ENCODE peak calls at places on chromosomes 16 and 17, in five cellular contexts. S is heart left ventricle, M is MM.1S, V is stomach, J is substantia nigra. G is an unnamed sample.

GRCh38 chr17:80067393-80067986 is 31.0 kb downstream of the CCDC40 start:
- DNase-seq in J (no peak), V (no peak), S (no peak), M (no peak), G (no peak)

GRCh38 chr17:68428498-68429172 is 28.7 kb downstream of the WIPI1 start:
- DNase-seq in S (no peak), M (no peak), V (no peak), J (no peak), G (no peak)

GRCh38 chr16:4245400-4245799 is 3.5 kb upstream of the SRL start:
- DNase-seq in J (no peak), V (no peak), S (no peak), M (no peak), G (no peak)

GRCh38 chr17:78883090-78883532 is 19.9 kb downstream of the CEP295NL start:
- DNase-seq in J (peak), M (no peak), S (peak), V (peak), G (peak)

GRCh38 chr17:47692895-47693666 is 880 bp upstream of the TBKBP1 start:
- DNase-seq in S (no peak), V (no peak), M (peak), J (no peak), G (no peak)

GRCh38 chr17:73096866-73097265 is 4.4 kb upstream of the SLC39A11 start:
- DNase-seq in V (no peak), M (no peak), S (no peak), J (no peak), G (no peak)

GRCh38 chr16:77539336-77539735 is 104.5 kb upstream of the ADAMTS18 start:
- DNase-seq in V (no peak), J (no peak), M (no peak), S (no peak), G (no peak)

GRCh38 chr17:1793447-1793806 is 31.6 kb downstream of the SERPINF1 start:
- DNase-seq in V (no peak), S (no peak), J (no peak), M (no peak), G (no peak)

GRCh38 chr17:412211-413015 is 59.8 kb upstream of the RPH3AL start:
- DNase-seq in V (peak), M (peak), J (no peak), S (peak), G (no peak)

GRCh38 chr16:82653550-82654511 is 27.1 kb downstream of the CDH13 start:
- DNase-seq in J (no peak), M (peak), S (no peak), V (no peak), G (no peak)

GRCh38 chr16:2514333-2515179 is 804 bp downstream of the ATP6V0C start:
- DNase-seq in V (peak), J (no peak), M (no peak), S (no peak), G (no peak)

GRCh38 chr17:66964083-66964771 is at the start of gene CACNG4:
- DNase-seq in V (no peak), M (no peak), S (no peak), J (no peak), G (no peak)

GRCh38 chr16:57265850-57266530 is 18.5 kb downstream of the PLLP start:
- DNase-seq in S (peak), J (no peak), M (no peak), V (peak), G (peak)
- H3K27ac ChIP-seq in S (peak), J (peak), M (no peak), V (peak), G (peak)

GRCh38 chr16:65547799-65548446 is 426.1 kb upstream of the CDH11 start:
- DNase-seq in J (no peak), V (no peak), M (no peak), S (no peak), G (no peak)

GRCh38 chr16:65543781-65544740 is 422.2 kb upstream of the CDH11 start:
- DNase-seq in S (no peak), V (no peak), M (no peak), J (no peak), G (no peak)

GRCh38 chr16:65546353-65546791 is 424.5 kb upstream of the CDH11 start:
- DNase-seq in M (no peak), J (no peak), S (no peak), V (no peak), G (no peak)

DNA sequence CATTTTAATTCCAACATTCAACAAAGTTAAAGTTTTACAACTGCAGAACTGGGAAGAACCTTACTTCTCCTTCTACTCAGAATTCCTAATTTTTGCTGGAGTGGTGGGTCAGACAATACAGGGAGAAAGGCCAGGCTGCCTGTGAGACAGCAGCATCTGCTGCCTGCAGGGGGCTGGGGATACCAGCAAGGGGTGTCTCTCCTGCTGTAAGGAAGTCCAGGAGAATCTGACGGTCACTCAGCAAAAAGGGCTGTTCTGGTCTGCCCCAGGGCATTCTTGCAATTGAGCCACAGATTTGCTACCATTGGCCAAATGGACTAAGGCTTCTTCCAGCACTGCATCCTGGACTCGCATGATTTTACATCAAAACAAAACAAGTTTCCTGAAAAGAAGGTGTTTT is 426.6 kb upstream of the CDH11 start:
- DNase-seq in S (no peak), J (no peak), V (no peak), M (no peak), G (no peak)
- H3K27ac ChIP-seq in S (no peak), J (no peak), V (no peak), M (no peak), G (no peak)

DNA sequence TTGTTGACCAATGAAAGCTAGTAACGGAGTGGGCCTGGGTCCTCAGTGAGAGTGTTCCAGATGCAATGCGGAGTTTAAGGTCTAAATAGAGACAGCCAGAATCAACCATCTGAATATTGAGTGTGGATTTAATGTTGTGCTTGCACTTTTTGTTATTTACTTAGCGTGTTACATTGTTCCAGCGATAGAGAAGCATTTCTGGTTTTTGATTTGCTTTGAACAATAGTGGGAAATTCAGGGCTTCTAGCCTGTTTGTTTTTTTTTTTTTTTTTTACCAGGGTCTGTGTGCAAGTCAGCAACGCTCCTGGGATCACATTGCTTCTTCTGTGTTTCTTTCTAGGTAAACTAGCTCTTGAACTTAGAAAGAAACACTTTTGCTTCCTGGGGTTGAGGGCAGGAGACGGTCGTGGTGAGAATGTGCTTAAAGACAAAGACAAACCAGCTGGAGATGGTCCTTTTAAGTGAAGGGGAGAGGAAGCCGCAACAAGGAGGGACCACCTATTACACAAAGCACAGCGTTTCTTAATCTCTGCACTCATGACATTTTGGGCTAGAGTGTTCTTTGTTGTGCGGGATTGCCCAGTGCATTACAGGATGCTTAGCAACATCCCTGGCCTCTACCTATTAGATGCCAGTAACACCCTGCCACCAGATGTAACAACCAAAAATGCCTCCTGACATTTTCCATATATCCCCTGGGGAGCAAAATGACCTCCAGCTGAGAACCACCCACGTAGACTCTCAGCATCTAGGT is 119.2 kb downstream of the MAP2K6 start:
- DNase-seq in J (no peak), S (no peak), M (no peak), V (no peak), G (no peak)
- H3K27ac ChIP-seq in J (no peak), S (no peak), M (no peak), V (no peak), G (no peak)

GRCh38 chr17:35614835-35615234 is 27.7 kb downstream of the AP2B1 start:
- DNase-seq in V (no peak), M (no peak), J (no peak), S (no peak), G (no peak)
- H3K27ac ChIP-seq in V (no peak), M (no peak), J (no peak), S (no peak), G (no peak)

DNA sequence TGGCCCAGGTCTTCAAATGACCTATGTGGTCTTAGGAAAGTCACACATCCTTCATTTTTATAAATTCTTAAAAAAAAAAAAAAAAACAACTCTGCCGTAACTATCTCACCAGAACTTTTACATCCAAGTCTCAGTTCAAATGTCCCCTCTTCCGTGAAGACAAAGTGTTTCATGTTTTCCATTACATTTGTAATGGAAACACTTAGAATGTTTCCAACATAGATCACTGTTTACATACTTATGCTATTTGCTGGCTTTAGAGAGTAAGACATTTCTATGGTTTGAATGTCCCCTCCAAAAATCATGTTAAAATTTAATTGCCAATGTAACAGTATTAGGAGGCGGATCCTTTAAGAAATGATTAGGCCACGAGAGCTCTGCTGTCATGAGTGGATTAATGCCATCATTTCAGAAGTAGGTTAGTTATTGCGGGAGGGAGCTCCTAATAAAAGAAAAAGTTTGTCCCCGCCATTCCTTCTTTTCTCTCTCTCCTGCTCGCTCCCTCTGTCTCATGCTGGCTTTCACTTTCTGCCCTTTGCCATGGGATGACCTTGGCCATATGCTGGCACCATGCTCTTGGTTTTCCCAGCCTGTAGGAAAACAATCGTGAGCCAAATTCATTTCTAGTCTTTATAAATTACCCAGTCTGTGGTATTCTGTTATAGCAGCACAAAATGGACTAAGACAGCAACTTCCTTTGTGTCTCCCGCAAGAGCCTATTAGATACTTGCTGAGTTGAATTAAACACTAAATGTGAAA is 887.8 kb upstream of the SOX9 start:
- DNase-seq in J (no peak), S (no peak), V (no peak), M (no peak), G (no peak)
- H3K27ac ChIP-seq in J (no peak), S (no peak), V (no peak), M (no peak), G (no peak)

GRCh38 chr17:75433223-75433622 is 23.2 kb upstream of the TMEM94 start:
- DNase-seq in J (no peak), V (no peak), M (no peak), S (no peak), G (no peak)

GRCh38 chr17:75430159-75430748 is 24.8 kb upstream of the GRB2 start:
- DNase-seq in J (no peak), V (no peak), S (no peak), M (no peak), G (no peak)

GRCh38 chr17:75428775-75429469 is 23.4 kb upstream of the GRB2 start:
- DNase-seq in V (no peak), J (no peak), S (no peak), M (no peak), G (no peak)
- H3K27ac ChIP-seq in V (peak), J (no peak), S (no peak), M (no peak), G (no peak)

GRCh38 chr17:4999429-5000093 is 1.8 kb downstream of the KIF1C start:
- DNase-seq in S (no peak), J (no peak), V (no peak), M (no peak), G (no peak)

GRCh38 chr17:5000237-5000639 is 2.5 kb downstream of the KIF1C start:
- DNase-seq in J (no peak), M (no peak), S (peak), V (peak), G (peak)

GRCh38 chr17:4998027-4998665 is 396 bp downstream of the KIF1C start:
- DNase-seq in J (no peak), M (no peak), V (peak), S (peak), G (no peak)

GRCh38 chr17:4998666-4999428 is 1.1 kb downstream of the KIF1C start:
- DNase-seq in S (peak), V (peak), J (no peak), M (no peak), G (no peak)

DNA sequence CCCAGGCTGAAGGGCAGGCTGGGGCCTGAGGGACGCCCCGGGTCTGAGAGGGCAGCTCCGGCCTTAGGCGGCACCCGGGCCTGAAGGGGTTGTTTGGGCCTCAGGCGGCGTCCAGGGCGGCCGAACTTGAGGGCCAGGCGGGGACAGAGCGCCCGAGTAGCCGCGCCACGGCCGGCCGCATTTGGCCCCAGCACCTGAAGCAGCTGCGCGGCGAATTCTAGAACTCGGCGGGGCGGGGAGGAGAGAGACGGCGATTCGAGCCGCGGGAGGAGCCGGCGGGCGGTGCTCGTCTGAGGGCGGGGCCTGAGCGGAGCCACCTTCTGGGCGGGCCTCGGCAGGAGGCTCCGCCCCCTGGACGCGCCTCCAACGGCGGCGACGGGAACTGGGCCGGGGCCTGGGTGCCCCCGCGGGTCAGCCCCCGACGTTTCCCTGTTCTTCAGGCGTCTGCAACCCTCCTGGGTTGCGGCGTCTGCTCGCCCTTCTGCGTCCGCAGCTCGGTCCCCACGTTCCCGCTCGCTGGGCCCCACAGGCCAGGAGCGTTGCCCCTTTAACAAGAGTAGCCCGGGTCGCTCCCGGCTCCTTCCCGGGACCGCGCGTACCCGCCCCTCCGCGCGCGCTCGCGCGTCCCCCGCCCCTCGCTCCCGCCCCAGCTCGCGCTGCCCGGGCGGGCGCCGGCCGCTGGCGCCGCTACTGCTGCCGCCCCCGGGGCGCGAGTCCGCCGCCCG is at the start of the genes INCA1 and KIF1C:
- DNase-seq in S (peak), J (peak), V (peak), M (peak), G (peak)
- H3K27ac ChIP-seq in S (peak), J (peak), V (peak), M (peak), G (peak)

G was measured in right atrium auricular region.